ENCODE peak calls at places on chromosomes 5 and 9, in five cellular contexts. One of them, this sample, is unnamed.

GRCh38 chr5:54821445-54822330 is 163.7 kb downstream of the ESM1 start:
- DNase-seq in ovary: no peak
- DNase-seq in lower lobe of right lung: no peak
- DNase-seq in GM23248: no peak
- DNase-seq in psoas muscle: no peak
- DNase-seq in this sample: peak; percentile 63

GRCh38 chr5:180251141-180251540 is 40.7 kb downstream of the MAPK9 start:
- DNase-seq in ovary: no peak
- DNase-seq in lower lobe of right lung: no peak
- DNase-seq in GM23248: no peak
- DNase-seq in psoas muscle: no peak
- DNase-seq in this sample: no peak

GRCh38 chr5:169424956-169425318 is 124.0 kb upstream of the SLIT3 start:
- DNase-seq in ovary: no peak
- DNase-seq in lower lobe of right lung: no peak
- DNase-seq in GM23248: no peak
- DNase-seq in psoas muscle: no peak
- DNase-seq in this sample: peak; percentile 71

GRCh38 chr5:2996687-2997086 is 245.2 kb upstream of the IRX2 start:
- DNase-seq in ovary: no peak
- DNase-seq in lower lobe of right lung: no peak
- DNase-seq in GM23248: no peak
- DNase-seq in psoas muscle: no peak
- DNase-seq in this sample: no peak

GRCh38 chr9:78756813-78757510 is 460.0 kb downstream of the PSAT1 start:
- DNase-seq in ovary: no peak
- DNase-seq in lower lobe of right lung: no peak
- DNase-seq in GM23248: no peak
- DNase-seq in psoas muscle: no peak
- DNase-seq in this sample: no peak

GRCh38 chr9:137240321-137240840 is 706 bp upstream of the TUBB4B start:
- DNase-seq in ovary: peak; percentile 88
- DNase-seq in lower lobe of right lung: peak; percentile 90
- DNase-seq in GM23248: peak; percentile 92
- DNase-seq in psoas muscle: peak; percentile 80
- DNase-seq in this sample: peak; percentile 91

GRCh38 chr5:150302301-150303069 is at the start of gene ARSI:
- DNase-seq in ovary: peak; percentile 69
- DNase-seq in lower lobe of right lung: no peak
- DNase-seq in GM23248: peak; percentile 76
- DNase-seq in psoas muscle: peak; percentile 45
- DNase-seq in this sample: peak; percentile 72

GRCh38 chr5:76807296-76807695 is 11.5 kb upstream of the F2RL1 start:
- DNase-seq in ovary: no peak
- DNase-seq in lower lobe of right lung: no peak
- DNase-seq in GM23248: peak; percentile 88
- DNase-seq in psoas muscle: no peak
- DNase-seq in this sample: peak; percentile 46

GRCh38 chr5:43000914-43001313 is 39.2 kb downstream of the ANXA2R start:
- DNase-seq in ovary: no peak
- DNase-seq in lower lobe of right lung: no peak
- DNase-seq in GM23248: no peak
- DNase-seq in psoas muscle: no peak
- DNase-seq in this sample: no peak
- H3K4me3 ChIP-seq in ovary: no peak overlapping the region
- H3K4me3 ChIP-seq in lower lobe of right lung: no peak overlapping the region
- H3K4me3 ChIP-seq in GM23248: no peak overlapping the region
- H3K4me3 ChIP-seq in psoas muscle: peak overlapping the region; percentile 40
- H3K4me3 ChIP-seq in this sample: no peak overlapping the region

GRCh38 chr5:132622608-132623007 is 35.4 kb upstream of the IL13 start:
- DNase-seq in ovary: no peak
- DNase-seq in lower lobe of right lung: no peak
- DNase-seq in GM23248: no peak
- DNase-seq in psoas muscle: no peak
- DNase-seq in this sample: no peak
- H3K36me3 ChIP-seq in ovary: no peaks in the 10 kb centered on the region
- H3K36me3 ChIP-seq in lower lobe of right lung: peaks cover 48% of the 10 kb centered on the region
- H3K36me3 ChIP-seq in GM23248: peaks cover 17% of the 10 kb centered on the region
- H3K36me3 ChIP-seq in psoas muscle: peaks cover 63% of the 10 kb centered on the region
- H3K36me3 ChIP-seq in this sample: peaks cover 53% of the 10 kb centered on the region

GRCh38 chr5:172869734-172870133 is 35.7 kb downstream of the ERGIC1 start:
- DNase-seq in ovary: no peak
- DNase-seq in lower lobe of right lung: no peak
- DNase-seq in GM23248: peak; percentile 47
- DNase-seq in psoas muscle: no peak
- DNase-seq in this sample: no peak

GRCh38 chr5:172866802-172867748 is 33.0 kb downstream of the ERGIC1 start:
- DNase-seq in ovary: peak; percentile 66
- DNase-seq in lower lobe of right lung: no peak
- DNase-seq in GM23248: no peak
- DNase-seq in psoas muscle: peak; percentile 90
- DNase-seq in this sample: no peak

GRCh38 chr5:172867761-172868435 is 33.8 kb downstream of the ERGIC1 start:
- DNase-seq in ovary: no peak
- DNase-seq in lower lobe of right lung: no peak
- DNase-seq in GM23248: peak; percentile 38
- DNase-seq in psoas muscle: no peak
- DNase-seq in this sample: no peak

GRCh38 chr5:172868924-172869565 is 35.0 kb downstream of the ERGIC1 start:
- DNase-seq in ovary: peak; percentile 87
- DNase-seq in lower lobe of right lung: peak; percentile 83
- DNase-seq in GM23248: peak; percentile 97
- DNase-seq in psoas muscle: peak; percentile 90
- DNase-seq in this sample: peak; percentile 96

DNA sequence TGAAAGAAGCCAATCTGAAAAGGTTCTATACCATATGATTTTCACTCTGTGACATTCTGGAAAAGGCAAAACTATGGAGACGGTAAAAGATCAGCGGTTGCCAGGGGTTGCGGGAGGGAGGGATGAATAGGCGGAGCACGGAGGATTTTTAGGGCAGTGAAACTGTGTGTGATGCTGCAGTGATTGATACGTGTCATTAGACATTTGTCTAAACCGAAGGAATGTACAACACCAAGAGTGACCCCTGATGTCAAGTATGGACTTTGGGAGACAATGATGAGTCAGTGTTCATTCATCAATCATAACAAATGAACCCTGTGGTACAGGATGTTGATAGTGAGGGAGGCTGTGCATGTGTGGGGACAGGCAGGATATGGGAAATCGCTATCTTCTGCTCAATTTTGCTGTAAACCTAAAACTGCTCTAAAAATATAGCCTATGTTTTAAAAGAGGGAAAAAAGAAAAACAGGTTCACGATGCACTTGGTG is 34.4 kb downstream of the ERGIC1 start:
- DNase-seq in ovary: no peak
- DNase-seq in lower lobe of right lung: no peak
- DNase-seq in GM23248: peak; percentile 59
- DNase-seq in psoas muscle: no peak
- DNase-seq in this sample: peak; percentile 42
- H3K4me1 ChIP-seq in ovary: peaks cover 54% of the 10 kb centered on the region
- H3K4me1 ChIP-seq in lower lobe of right lung: peaks cover 85% of the 10 kb centered on the region
- H3K4me1 ChIP-seq in GM23248: peaks cover 65% of the 10 kb centered on the region
- H3K4me1 ChIP-seq in psoas muscle: peaks cover 91% of the 10 kb centered on the region
- H3K4me1 ChIP-seq in this sample: peaks cover 88% of the 10 kb centered on the region

GRCh38 chr9:12718482-12719026 is 25.4 kb downstream of the TYRP1 start:
- DNase-seq in ovary: no peak
- DNase-seq in lower lobe of right lung: no peak
- DNase-seq in GM23248: peak; percentile 74
- DNase-seq in psoas muscle: no peak
- DNase-seq in this sample: peak; percentile 55
- H3K4me3 ChIP-seq in ovary: no peak overlapping the region
- H3K4me3 ChIP-seq in lower lobe of right lung: no peak overlapping the region
- H3K4me3 ChIP-seq in GM23248: no peak overlapping the region
- H3K4me3 ChIP-seq in psoas muscle: no peak overlapping the region
- H3K4me3 ChIP-seq in this sample: no peak overlapping the region

GRCh38 chr5:37683072-37683471 is 156.8 kb downstream of the GDNF start:
- DNase-seq in ovary: no peak
- DNase-seq in lower lobe of right lung: no peak
- DNase-seq in GM23248: no peak
- DNase-seq in psoas muscle: no peak
- DNase-seq in this sample: no peak

GRCh38 chr5:37685211-37685610 is 154.6 kb downstream of the GDNF start:
- DNase-seq in ovary: no peak
- DNase-seq in lower lobe of right lung: no peak
- DNase-seq in GM23248: no peak
- DNase-seq in psoas muscle: no peak
- DNase-seq in this sample: no peak

DNA sequence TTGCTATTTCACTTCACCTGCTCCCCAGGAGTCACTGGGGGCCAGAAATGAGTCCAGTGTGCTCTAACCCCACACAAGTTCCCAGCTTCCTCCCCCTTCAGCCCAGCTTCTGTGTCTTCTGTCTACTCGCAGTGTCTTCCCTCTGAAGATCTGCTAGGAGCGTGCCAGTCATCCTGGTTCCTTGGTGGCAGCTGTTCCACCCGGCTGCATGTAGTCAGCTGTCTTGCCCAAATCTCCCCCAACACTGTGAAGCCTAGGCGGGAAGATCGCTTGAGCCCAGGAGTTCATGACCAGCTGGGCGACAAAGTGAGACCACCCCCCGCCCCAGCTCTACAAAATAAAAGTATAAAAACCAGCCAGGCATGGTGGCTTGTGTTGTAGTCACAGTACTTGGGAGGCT is 154.0 kb downstream of the GDNF start:
- DNase-seq in ovary: no peak
- DNase-seq in lower lobe of right lung: no peak
- DNase-seq in GM23248: no peak
- DNase-seq in psoas muscle: no peak
- DNase-seq in this sample: no peak
- H3K36me3 ChIP-seq in ovary: no peaks in the 10 kb centered on the region
- H3K36me3 ChIP-seq in lower lobe of right lung: no peaks in the 10 kb centered on the region
- H3K36me3 ChIP-seq in GM23248: no peaks in the 10 kb centered on the region
- H3K36me3 ChIP-seq in psoas muscle: no peaks in the 10 kb centered on the region
- H3K36me3 ChIP-seq in this sample: no peaks in the 10 kb centered on the region

DNA sequence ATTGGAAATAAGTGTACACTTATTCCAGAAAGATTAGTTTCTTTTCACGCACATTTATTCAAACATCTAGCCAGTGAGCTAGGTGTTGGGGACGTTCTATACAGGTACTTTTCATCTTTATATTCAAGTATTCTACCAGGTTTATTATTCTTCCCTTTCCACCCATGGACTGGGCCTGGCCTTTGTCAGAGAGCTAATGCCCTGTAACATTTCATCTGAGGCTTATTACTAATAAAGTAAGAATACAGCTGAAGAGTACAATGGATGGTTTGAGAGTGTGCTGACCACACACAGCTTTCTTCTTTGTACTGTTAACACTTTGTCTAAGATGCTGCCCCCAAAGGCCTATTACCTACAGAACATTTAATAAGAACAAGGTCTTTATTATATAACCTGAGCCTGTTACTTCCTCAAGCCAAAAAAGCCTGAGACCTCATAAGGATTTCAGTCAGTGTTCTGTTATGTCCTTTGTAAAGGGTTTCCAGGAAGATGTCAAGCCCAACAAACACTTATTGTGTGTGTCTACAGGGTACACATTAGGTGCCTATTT is 93.5 kb downstream of the ZNF608 start:
- DNase-seq in ovary: no peak
- DNase-seq in lower lobe of right lung: no peak
- DNase-seq in GM23248: no peak
- DNase-seq in psoas muscle: no peak
- DNase-seq in this sample: no peak
- H3K4me1 ChIP-seq in ovary: peaks cover 11% of the 10 kb centered on the region
- H3K4me1 ChIP-seq in lower lobe of right lung: peaks cover 75% of the 10 kb centered on the region
- H3K4me1 ChIP-seq in GM23248: peaks cover 49% of the 10 kb centered on the region
- H3K4me1 ChIP-seq in psoas muscle: peaks cover 50% of the 10 kb centered on the region
- H3K4me1 ChIP-seq in this sample: peaks cover 59% of the 10 kb centered on the region

GRCh38 chr5:95823738-95824609 is 1.4 kb upstream of the GLRX start:
- DNase-seq in ovary: peak; percentile 70
- DNase-seq in lower lobe of right lung: peak; percentile 75
- DNase-seq in GM23248: peak; percentile 99
- DNase-seq in psoas muscle: peak; percentile 75
- DNase-seq in this sample: peak; percentile 94
- H3K4me3 ChIP-seq in ovary: peak overlapping the region; percentile 13
- H3K4me3 ChIP-seq in lower lobe of right lung: peak overlapping the region; percentile 79
- H3K4me3 ChIP-seq in GM23248: peak overlapping the region; percentile 99
- H3K4me3 ChIP-seq in psoas muscle: peak overlapping the region; percentile 95
- H3K4me3 ChIP-seq in this sample: peak overlapping the region; percentile 93

DNA sequence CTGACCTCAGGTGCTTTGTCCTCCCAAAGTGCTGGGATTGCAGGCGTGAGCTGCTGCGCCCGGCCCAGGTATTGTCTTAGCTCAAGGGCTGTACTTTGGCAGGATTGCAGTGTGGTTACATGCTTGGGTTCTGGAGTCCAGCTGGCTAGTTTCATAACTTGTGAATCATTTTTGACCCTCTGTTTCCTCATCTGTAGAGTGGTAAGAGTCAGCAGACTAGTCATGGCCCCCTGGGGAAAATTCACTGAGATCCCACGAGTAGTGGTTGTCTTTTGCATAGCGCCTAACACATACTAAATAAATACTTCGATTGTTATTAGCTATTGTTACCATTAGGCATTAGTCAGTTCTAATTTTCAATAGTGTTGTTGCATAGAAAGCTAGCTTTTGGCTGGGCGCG is 14.3 kb downstream of the PTPA start:
- DNase-seq in ovary: no peak
- DNase-seq in lower lobe of right lung: no peak
- DNase-seq in GM23248: peak; percentile 97
- DNase-seq in psoas muscle: no peak
- DNase-seq in this sample: peak; percentile 63
- H3K36me3 ChIP-seq in ovary: no peaks in the 10 kb centered on the region
- H3K36me3 ChIP-seq in lower lobe of right lung: peaks cover 94% of the 10 kb centered on the region
- H3K36me3 ChIP-seq in GM23248: peaks cover 2% of the 10 kb centered on the region
- H3K36me3 ChIP-seq in psoas muscle: peaks cover 71% of the 10 kb centered on the region
- H3K36me3 ChIP-seq in this sample: peaks cover 19% of the 10 kb centered on the region

DNA sequence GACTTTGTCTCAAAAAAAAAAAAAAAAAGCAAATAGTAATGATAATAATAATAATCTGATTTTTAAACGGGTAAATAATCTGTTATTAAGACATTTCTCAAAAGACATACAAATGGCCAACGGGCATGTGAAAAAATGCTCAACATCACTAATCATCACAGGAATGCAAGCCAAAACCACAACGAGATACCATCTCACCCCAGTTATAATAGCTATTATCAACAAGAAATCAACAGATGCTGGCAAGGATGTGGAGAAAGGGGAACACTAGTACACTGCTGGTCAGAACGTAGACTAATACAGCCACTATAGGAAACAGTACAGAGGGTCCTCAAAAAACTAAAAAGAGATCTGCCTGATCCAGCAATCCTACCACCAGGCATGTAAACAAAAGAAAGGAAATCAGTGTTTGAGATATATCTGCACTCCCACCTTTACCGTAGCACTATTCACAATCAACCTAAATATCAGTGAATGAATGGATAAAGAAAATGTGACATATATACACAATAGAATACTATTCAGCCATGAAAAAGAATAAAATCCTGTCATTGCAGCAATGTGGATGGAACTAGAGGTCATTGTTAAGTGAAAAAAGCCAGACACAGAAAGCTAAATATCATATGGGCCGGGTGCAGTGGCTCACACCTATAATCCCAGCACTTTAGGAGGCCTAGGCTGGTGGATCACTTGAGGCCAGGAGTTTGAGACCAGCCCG is 24.9 kb downstream of the VAV2 start:
- DNase-seq in ovary: no peak
- DNase-seq in lower lobe of right lung: no peak
- DNase-seq in GM23248: no peak
- DNase-seq in psoas muscle: no peak
- DNase-seq in this sample: no peak
- H3K4me1 ChIP-seq in ovary: no peaks in the 10 kb centered on the region
- H3K4me1 ChIP-seq in lower lobe of right lung: peaks cover 6% of the 10 kb centered on the region
- H3K4me1 ChIP-seq in GM23248: no peaks in the 10 kb centered on the region
- H3K4me1 ChIP-seq in psoas muscle: no peaks in the 10 kb centered on the region
- H3K4me1 ChIP-seq in this sample: peaks cover 6% of the 10 kb centered on the region